ENCODE peak calls at places on chromosomes 13 and 19, in nine cellular contexts. Q, A, O, V, D, T, W, U and M are unnamed samples.
A peak's percentile ranks its signal among the peaks of the same experiment; 100 is the strongest.

GRCh38 chr19:23312515-23312914 is 62.3 kb upstream of the ZNF724 start:
- DNase-seq in Q (no peak), A (no peak), O (no peak), V (peak; percentile 7), D (no peak), T (no peak), W (no peak), U (no peak), M (no peak)

GRCh38 chr19:6519289-6519688 is 11.5 kb upstream of the TNFSF9 start:
- DNase-seq in Q (peak; percentile 74), A (no peak), O (no peak), V (peak; percentile 61), D (no peak), T (no peak), W (no peak), U (no peak), M (no peak)

GRCh38 chr13:112809332-112810310 is 119.8 kb downstream of the ATP11A start:
- DNase-seq in Q (no peak), A (no peak), O (no peak), V (no peak), D (no peak), T (no peak), W (no peak), U (no peak), M (no peak)

GRCh38 chr19:50232600-50232999 is 29.2 kb downstream of the MYH14 start:
- DNase-seq in Q (no peak), A (no peak), O (no peak), V (no peak), D (no peak), T (no peak), W (no peak), U (no peak), M (no peak)

GRCh38 chr19:55058781-55059610 is 4.0 kb downstream of the RDH13 start:
- DNase-seq in Q (no peak), A (no peak), O (no peak), V (no peak), D (no peak), T (no peak), W (no peak), U (no peak), M (no peak)

GRCh38 chr19:54333586-54334298 is 5.2 kb downstream of the LILRA4 start:
- DNase-seq in Q (no peak), A (no peak), O (no peak), V (no peak), D (no peak), T (no peak), W (no peak), U (no peak), M (no peak)

GRCh38 chr19:3670258-3670795 is 29.9 kb downstream of the PIP5K1C start:
- DNase-seq in Q (peak; percentile 96), A (no peak), O (no peak), V (peak; percentile 84), D (peak; percentile 89), T (no peak), W (no peak), U (no peak), M (no peak)

GRCh38 chr19:34017024-34017423 is 155.3 kb upstream of the LSM14A start:
- DNase-seq in Q (no peak), A (no peak), O (no peak), V (no peak), D (no peak), T (no peak), W (no peak), U (no peak), M (no peak)

GRCh38 chr19:5002143-5002542 is 33.2 kb downstream of the KDM4B start:
- DNase-seq in Q (no peak), A (no peak), O (no peak), V (peak; percentile 73), D (no peak), T (no peak), W (no peak), U (no peak), M (no peak)

GRCh38 chr13:98766120-98766519 is 13.6 kb upstream of the SLC15A1 start:
- DNase-seq in Q (no peak), A (no peak), O (no peak), V (no peak), D (no peak), T (no peak), W (no peak), U (no peak), M (no peak)

GRCh38 chr13:101292711-101293110 is 123.6 kb downstream of the NALCN start:
- DNase-seq in Q (no peak), A (no peak), O (no peak), V (peak; percentile 60), D (no peak), T (no peak), W (no peak), U (no peak), M (no peak)

GRCh38 chr19:52809801-52810200 is 11.6 kb downstream of the ZNF28 start:
- DNase-seq in Q (no peak), A (no peak), O (no peak), V (no peak), D (no peak), T (no peak), W (no peak), U (no peak), M (no peak)

GRCh38 chr19:54248016-54248601 is 5.5 kb upstream of the LILRA6 start:
- DNase-seq in Q (no peak), A (no peak), O (peak; percentile 75), V (peak; percentile 26), D (peak; percentile 33), T (no peak), W (no peak), U (no peak), M (no peak)

GRCh38 chr13:109517516-109517915 is 268.9 kb downstream of the IRS2 start:
- DNase-seq in Q (peak; percentile 15), A (no peak), O (no peak), V (no peak), D (no peak), T (no peak), W (no peak), U (no peak), M (no peak)

GRCh38 chr13:101512650-101513049 is 60.2 kb downstream of the ITGBL1 start:
- DNase-seq in Q (no peak), A (no peak), O (no peak), V (no peak), D (no peak), T (no peak), W (no peak), U (no peak), M (no peak)

GRCh38 chr19:16375936-16376185 is 51.2 kb downstream of the KLF2 start:
- DNase-seq in Q (no peak), A (no peak), O (no peak), V (no peak), D (no peak), T (no peak), W (no peak), U (no peak), M (no peak)

GRCh38 chr19:16377521-16377920 is 52.9 kb downstream of the KLF2 start:
- DNase-seq in Q (no peak), A (peak; percentile 20), O (no peak), V (no peak), D (no peak), T (no peak), W (no peak), U (no peak), M (no peak)

GRCh38 chr19:16375157-16375935 is 50.7 kb downstream of the KLF2 start:
- DNase-seq in Q (no peak), A (no peak), O (no peak), V (no peak), D (no peak), T (no peak), W (no peak), U (no peak), M (no peak)

GRCh38 chr19:16376241-16376640 is 51.6 kb downstream of the KLF2 start:
- DNase-seq in Q (no peak), A (peak; percentile 25), O (no peak), V (no peak), D (no peak), T (no peak), W (no peak), U (no peak), M (no peak)

GRCh38 chr19:16376649-16377048 is 52.0 kb downstream of the KLF2 start:
- DNase-seq in Q (no peak), A (peak; percentile 68), O (no peak), V (no peak), D (no peak), T (no peak), W (peak; percentile 39), U (no peak), M (no peak)
- TF ChIP-seq CTCF in Q (peak; percentile 13), A (peak; percentile 75), O (peak; percentile 53), V (peak; percentile 28), D (no peak), T (peak; percentile 52), W (peak; percentile 43), U (peak; percentile 28), M (peak; percentile 56)

DNA sequence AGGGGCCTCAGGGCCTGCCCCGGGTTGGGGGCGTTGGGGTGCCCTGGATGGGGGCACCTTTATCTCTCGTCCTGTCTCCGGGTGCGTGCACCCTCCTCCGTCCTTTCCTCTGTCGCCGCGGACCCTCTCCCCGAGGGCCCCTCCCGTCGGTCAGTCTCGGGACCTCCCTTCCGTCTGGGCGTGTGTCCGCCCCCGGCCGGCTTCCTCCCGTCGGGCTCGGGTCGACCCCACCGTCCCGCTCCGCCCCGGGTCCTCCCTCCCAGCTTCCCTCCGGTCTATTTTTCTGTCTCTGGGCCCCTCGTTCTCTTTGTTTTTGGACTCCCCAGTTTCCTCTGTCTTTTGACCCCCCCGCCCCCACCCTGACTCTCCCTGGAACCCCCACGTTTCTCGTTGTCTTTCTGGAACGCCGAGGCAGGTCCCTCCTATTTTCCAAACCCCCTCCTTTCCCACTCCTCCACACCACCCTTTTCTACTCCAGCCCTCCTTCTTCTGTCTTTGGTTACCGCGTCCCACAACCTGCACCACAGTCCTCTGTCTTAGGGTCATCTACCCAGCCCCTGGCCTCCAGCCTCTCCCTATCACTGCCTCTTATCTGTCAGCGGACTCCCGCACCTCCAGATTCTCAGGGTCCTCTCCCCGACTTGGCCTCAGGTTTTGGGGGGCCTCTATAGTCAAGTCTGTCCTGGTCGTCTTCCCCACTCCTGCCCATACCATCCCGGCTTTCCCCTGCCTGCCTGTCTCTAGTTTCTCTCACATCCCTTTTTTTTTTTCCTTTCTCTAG is 757 bp downstream of the EGLN2 start:
- DNase-seq in Q (no peak), A (no peak), O (peak; percentile 63), V (no peak), D (peak; percentile 80), T (no peak), W (peak; percentile 44), U (no peak), M (no peak)
- TF ChIP-seq CTCF in Q (no peak), A (no peak), O (no peak), V (no peak), D (no peak), T (no peak), W (no peak), U (no peak), M (no peak)

DNA sequence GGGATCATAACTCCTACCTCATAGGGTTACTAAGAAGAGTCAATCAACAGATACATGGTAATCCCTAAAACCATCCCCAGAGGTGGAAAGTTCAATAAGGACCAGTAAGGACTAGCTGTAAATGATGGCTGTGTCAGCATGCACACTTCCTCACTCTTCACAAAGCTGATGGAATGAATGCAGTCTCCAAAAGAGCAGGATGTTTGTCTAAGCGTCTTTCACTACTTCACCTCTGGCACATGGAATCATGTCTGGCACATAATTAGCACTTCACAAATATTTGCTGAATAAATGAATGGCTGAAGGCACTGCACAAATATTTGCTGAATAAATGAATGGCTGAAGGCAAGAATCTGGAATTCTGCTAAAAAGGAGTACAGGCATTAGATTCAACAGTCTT is 134.2 kb downstream of the MIPEP start:
- DNase-seq in Q (no peak), A (no peak), O (no peak), V (no peak), D (no peak), T (no peak), W (no peak), U (no peak), M (no peak)
- TF ChIP-seq CTCF in Q (no peak), A (no peak), O (no peak), V (no peak), D (no peak), T (no peak), W (no peak), U (no peak), M (no peak)

GRCh38 chr13:27014406-27015359 is 156.9 kb downstream of the USP12 start:
- DNase-seq in Q (peak; percentile 17), A (peak; percentile 26), O (no peak), V (no peak), D (no peak), T (no peak), W (no peak), U (no peak), M (no peak)
- TF ChIP-seq CTCF in Q (no peak), A (no peak), O (no peak), V (no peak), D (no peak), T (no peak), W (no peak), U (no peak), M (no peak)